ENCODE peak calls at places on chromosomes 5 and 9, in ten cellular contexts. One of them, this sample, is unnamed.

GRCh38 chr9:14057347-14058077 is 256.4 kb downstream of the NFIB start:
- DNase-seq in PC-3: no peak
- DNase-seq in H1: no peak
- DNase-seq in Karpas-422: no peak
- DNase-seq in GM23248: no peak
- DNase-seq in HCT116: no peak
- DNase-seq in endothelial cell of umbilical vein: no peak
- DNase-seq in fibroblast of lung: no peak
- DNase-seq in MM.1S: no peak
- DNase-seq in HepG2: no peak
- DNase-seq in this sample: no peak

GRCh38 chr5:79075646-79076426 is 6.3 kb downstream of the BHMT2 start:
- DNase-seq in PC-3: no peak
- DNase-seq in H1: no peak
- DNase-seq in Karpas-422: no peak
- DNase-seq in GM23248: peak
- DNase-seq in HCT116: no peak
- DNase-seq in endothelial cell of umbilical vein: no peak
- DNase-seq in fibroblast of lung: no peak
- DNase-seq in MM.1S: no peak
- DNase-seq in HepG2: no peak
- DNase-seq in this sample: no peak

GRCh38 chr5:93349613-93350012 is 231.4 kb downstream of the NR2F1-AS1 start:
- DNase-seq in PC-3: peak
- DNase-seq in H1: no peak
- DNase-seq in Karpas-422: no peak
- DNase-seq in GM23248: peak
- DNase-seq in HCT116: no peak
- DNase-seq in endothelial cell of umbilical vein: peak
- DNase-seq in fibroblast of lung: peak
- DNase-seq in MM.1S: no peak
- DNase-seq in HepG2: no peak
- DNase-seq in this sample: peak

GRCh38 chr9:95852059-95853032 is 23.1 kb upstream of the ERCC6L2 start:
- DNase-seq in PC-3: peak
- DNase-seq in H1: no peak
- DNase-seq in Karpas-422: peak
- DNase-seq in GM23248: peak
- DNase-seq in HCT116: no peak
- DNase-seq in endothelial cell of umbilical vein: peak
- DNase-seq in fibroblast of lung: peak
- DNase-seq in MM.1S: no peak
- DNase-seq in HepG2: no peak
- DNase-seq in this sample: peak

GRCh38 chr5:127723571-127723970 is 20.4 kb downstream of the CCDC192 start:
- DNase-seq in PC-3: peak
- DNase-seq in H1: no peak
- DNase-seq in Karpas-422: no peak
- DNase-seq in GM23248: peak
- DNase-seq in HCT116: no peak
- DNase-seq in endothelial cell of umbilical vein: peak
- DNase-seq in fibroblast of lung: peak
- DNase-seq in MM.1S: no peak
- DNase-seq in HepG2: no peak
- DNase-seq in this sample: no peak

GRCh38 chr9:114837923-114838322 is 32.1 kb upstream of the TNFSF15 start:
- DNase-seq in PC-3: peak
- DNase-seq in H1: no peak
- DNase-seq in Karpas-422: no peak
- DNase-seq in GM23248: peak
- DNase-seq in HCT116: no peak
- DNase-seq in endothelial cell of umbilical vein: no peak
- DNase-seq in fibroblast of lung: no peak
- DNase-seq in MM.1S: no peak
- DNase-seq in HepG2: no peak
- DNase-seq in this sample: peak

GRCh38 chr5:74017786-74018211 is 391.8 kb downstream of the ARHGEF28 start:
- DNase-seq in PC-3: peak
- DNase-seq in H1: no peak
- DNase-seq in Karpas-422: no peak
- DNase-seq in GM23248: peak
- DNase-seq in HCT116: peak
- DNase-seq in endothelial cell of umbilical vein: no peak
- DNase-seq in fibroblast of lung: peak
- DNase-seq in MM.1S: no peak
- DNase-seq in HepG2: no peak
- DNase-seq in this sample: peak

GRCh38 chr9:99019523-99020331 is 76.0 kb downstream of the COL15A1 start:
- DNase-seq in PC-3: peak
- DNase-seq in H1: no peak
- DNase-seq in Karpas-422: no peak
- DNase-seq in GM23248: peak
- DNase-seq in HCT116: no peak
- DNase-seq in endothelial cell of umbilical vein: peak
- DNase-seq in fibroblast of lung: peak
- DNase-seq in MM.1S: no peak
- DNase-seq in HepG2: no peak
- DNase-seq in this sample: peak

GRCh38 chr5:172276214-172276613 is 7.3 kb downstream of the UBTD2 start:
- DNase-seq in PC-3: peak
- DNase-seq in H1: no peak
- DNase-seq in Karpas-422: no peak
- DNase-seq in GM23248: peak
- DNase-seq in HCT116: no peak
- DNase-seq in endothelial cell of umbilical vein: no peak
- DNase-seq in fibroblast of lung: peak
- DNase-seq in MM.1S: no peak
- DNase-seq in HepG2: peak
- DNase-seq in this sample: peak

GRCh38 chr9:95067888-95068287 is 249.6 kb downstream of the FANCC start:
- DNase-seq in PC-3: no peak
- DNase-seq in H1: no peak
- DNase-seq in Karpas-422: no peak
- DNase-seq in GM23248: peak
- DNase-seq in HCT116: no peak
- DNase-seq in endothelial cell of umbilical vein: no peak
- DNase-seq in fibroblast of lung: no peak
- DNase-seq in MM.1S: no peak
- DNase-seq in HepG2: no peak
- DNase-seq in this sample: no peak

GRCh38 chr5:42745426-42745825 is 11.2 kb upstream of the CCDC152 start:
- DNase-seq in PC-3: peak
- DNase-seq in H1: peak
- DNase-seq in Karpas-422: peak
- DNase-seq in GM23248: peak
- DNase-seq in HCT116: peak
- DNase-seq in endothelial cell of umbilical vein: no peak
- DNase-seq in fibroblast of lung: peak
- DNase-seq in MM.1S: no peak
- DNase-seq in HepG2: peak
- DNase-seq in this sample: no peak

GRCh38 chr9:14522627-14523379 is 170.4 kb downstream of the ZDHHC21 start:
- DNase-seq in PC-3: no peak
- DNase-seq in H1: no peak
- DNase-seq in Karpas-422: no peak
- DNase-seq in GM23248: no peak
- DNase-seq in HCT116: no peak
- DNase-seq in endothelial cell of umbilical vein: no peak
- DNase-seq in fibroblast of lung: no peak
- DNase-seq in MM.1S: no peak
- DNase-seq in HepG2: no peak
- DNase-seq in this sample: no peak

GRCh38 chr5:136629125-136629790 is 263.9 kb upstream of the TRPC7 start:
- DNase-seq in PC-3: no peak
- DNase-seq in H1: no peak
- DNase-seq in Karpas-422: no peak
- DNase-seq in GM23248: no peak
- DNase-seq in HCT116: no peak
- DNase-seq in endothelial cell of umbilical vein: no peak
- DNase-seq in fibroblast of lung: no peak
- DNase-seq in MM.1S: no peak
- DNase-seq in HepG2: no peak
- DNase-seq in this sample: no peak

GRCh38 chr9:567128-567745 is 274.3 kb upstream of the DMRT1 start:
- DNase-seq in PC-3: no peak
- DNase-seq in H1: no peak
- DNase-seq in Karpas-422: peak
- DNase-seq in GM23248: no peak
- DNase-seq in HCT116: no peak
- DNase-seq in endothelial cell of umbilical vein: no peak
- DNase-seq in fibroblast of lung: no peak
- DNase-seq in MM.1S: peak
- DNase-seq in HepG2: no peak
- DNase-seq in this sample: no peak

GRCh38 chr5:39501403-39501802 is 76.6 kb upstream of the DAB2 start:
- DNase-seq in PC-3: peak
- DNase-seq in H1: no peak
- DNase-seq in Karpas-422: no peak
- DNase-seq in GM23248: peak
- DNase-seq in HCT116: no peak
- DNase-seq in endothelial cell of umbilical vein: peak
- DNase-seq in fibroblast of lung: peak
- DNase-seq in MM.1S: no peak
- DNase-seq in HepG2: no peak
- DNase-seq in this sample: no peak

GRCh38 chr5:79834420-79835219 is 145.0 kb downstream of the CMYA5 start:
- DNase-seq in PC-3: no peak
- DNase-seq in H1: peak
- DNase-seq in Karpas-422: no peak
- DNase-seq in GM23248: no peak
- DNase-seq in HCT116: no peak
- DNase-seq in endothelial cell of umbilical vein: no peak
- DNase-seq in fibroblast of lung: no peak
- DNase-seq in MM.1S: no peak
- DNase-seq in HepG2: no peak
- DNase-seq in this sample: no peak

GRCh38 chr5:145350501-145350900 is 484.6 kb downstream of the PRELID2 start:
- DNase-seq in PC-3: peak
- DNase-seq in H1: no peak
- DNase-seq in Karpas-422: no peak
- DNase-seq in GM23248: peak
- DNase-seq in HCT116: no peak
- DNase-seq in endothelial cell of umbilical vein: peak
- DNase-seq in fibroblast of lung: peak
- DNase-seq in MM.1S: no peak
- DNase-seq in HepG2: no peak
- DNase-seq in this sample: peak

GRCh38 chr9:136806067-136806466 is 1.7 kb upstream of the RABL6 start:
- DNase-seq in PC-3: no peak
- DNase-seq in H1: no peak
- DNase-seq in Karpas-422: no peak
- DNase-seq in GM23248: no peak
- DNase-seq in HCT116: no peak
- DNase-seq in endothelial cell of umbilical vein: no peak
- DNase-seq in fibroblast of lung: no peak
- DNase-seq in MM.1S: no peak
- DNase-seq in HepG2: no peak
- DNase-seq in this sample: no peak
- H3K27ac ChIP-seq in PC-3: no peak
- H3K27ac ChIP-seq in H1: no peak
- H3K27ac ChIP-seq in Karpas-422: no peak
- H3K27ac ChIP-seq in GM23248: no peak
- H3K27ac ChIP-seq in HCT116: no peak
- H3K27ac ChIP-seq in endothelial cell of umbilical vein: no peak
- H3K27ac ChIP-seq in fibroblast of lung: no peak
- H3K27ac ChIP-seq in MM.1S: no peak
- H3K27ac ChIP-seq in HepG2: peak
- H3K27ac ChIP-seq in this sample: no peak

GRCh38 chr9:133839822-133840329 is 101.7 kb upstream of the SARDH start:
- DNase-seq in PC-3: no peak
- DNase-seq in H1: no peak
- DNase-seq in Karpas-422: no peak
- DNase-seq in GM23248: peak
- DNase-seq in HCT116: no peak
- DNase-seq in endothelial cell of umbilical vein: peak
- DNase-seq in fibroblast of lung: peak
- DNase-seq in MM.1S: no peak
- DNase-seq in HepG2: peak
- DNase-seq in this sample: no peak
- H3K4me2 ChIP-seq in PC-3: no peak
- H3K4me2 ChIP-seq in H1: peak
- H3K4me2 ChIP-seq in Karpas-422: no peak
- H3K4me2 ChIP-seq in GM23248: no peak
- H3K4me2 ChIP-seq in HCT116: no peak
- H3K4me2 ChIP-seq in endothelial cell of umbilical vein: no peak
- H3K4me2 ChIP-seq in fibroblast of lung: no peak
- H3K4me2 ChIP-seq in MM.1S: no peak
- H3K4me2 ChIP-seq in HepG2: no peak
- H3K4me2 ChIP-seq in this sample: no peak

GRCh38 chr9:36221667-36222066 is 30.9 kb downstream of the CLTA start:
- DNase-seq in PC-3: no peak
- DNase-seq in H1: no peak
- DNase-seq in Karpas-422: no peak
- DNase-seq in GM23248: no peak
- DNase-seq in HCT116: no peak
- DNase-seq in endothelial cell of umbilical vein: no peak
- DNase-seq in fibroblast of lung: no peak
- DNase-seq in MM.1S: no peak
- DNase-seq in HepG2: peak
- DNase-seq in this sample: no peak
- H3K27ac ChIP-seq in PC-3: no peak
- H3K27ac ChIP-seq in H1: no peak
- H3K27ac ChIP-seq in Karpas-422: no peak
- H3K27ac ChIP-seq in GM23248: no peak
- H3K27ac ChIP-seq in HCT116: no peak
- H3K27ac ChIP-seq in endothelial cell of umbilical vein: no peak
- H3K27ac ChIP-seq in fibroblast of lung: no peak
- H3K27ac ChIP-seq in MM.1S: no peak
- H3K27ac ChIP-seq in HepG2: no peak
- H3K27ac ChIP-seq in this sample: no peak

GRCh38 chr5:134874831-134875655 is 872 bp downstream of the TXNDC15 start:
- DNase-seq in PC-3: peak
- DNase-seq in H1: no peak
- DNase-seq in Karpas-422: peak
- DNase-seq in GM23248: peak
- DNase-seq in HCT116: no peak
- DNase-seq in endothelial cell of umbilical vein: peak
- DNase-seq in fibroblast of lung: peak
- DNase-seq in MM.1S: peak
- DNase-seq in HepG2: peak
- DNase-seq in this sample: peak

GRCh38 chr5:134873987-134874830 is at the start of gene TXNDC15:
- DNase-seq in PC-3: peak
- DNase-seq in H1: peak
- DNase-seq in Karpas-422: peak
- DNase-seq in GM23248: peak
- DNase-seq in HCT116: peak
- DNase-seq in endothelial cell of umbilical vein: peak
- DNase-seq in fibroblast of lung: peak
- DNase-seq in MM.1S: peak
- DNase-seq in HepG2: peak
- DNase-seq in this sample: peak

GRCh38 chr5:134879456-134879855 is 5.3 kb downstream of the TXNDC15 start:
- DNase-seq in PC-3: no peak
- DNase-seq in H1: no peak
- DNase-seq in Karpas-422: no peak
- DNase-seq in GM23248: no peak
- DNase-seq in HCT116: no peak
- DNase-seq in endothelial cell of umbilical vein: no peak
- DNase-seq in fibroblast of lung: no peak
- DNase-seq in MM.1S: no peak
- DNase-seq in HepG2: no peak
- DNase-seq in this sample: no peak

GRCh38 chr5:134877159-134877558 is 3.0 kb downstream of the TXNDC15 start:
- DNase-seq in PC-3: no peak
- DNase-seq in H1: no peak
- DNase-seq in Karpas-422: no peak
- DNase-seq in GM23248: no peak
- DNase-seq in HCT116: no peak
- DNase-seq in endothelial cell of umbilical vein: no peak
- DNase-seq in fibroblast of lung: no peak
- DNase-seq in MM.1S: peak
- DNase-seq in HepG2: no peak
- DNase-seq in this sample: no peak

GRCh38 chr5:134878403-134878802 is 4.2 kb downstream of the TXNDC15 start:
- DNase-seq in PC-3: no peak
- DNase-seq in H1: no peak
- DNase-seq in Karpas-422: no peak
- DNase-seq in GM23248: no peak
- DNase-seq in HCT116: no peak
- DNase-seq in endothelial cell of umbilical vein: no peak
- DNase-seq in fibroblast of lung: no peak
- DNase-seq in MM.1S: peak
- DNase-seq in HepG2: no peak
- DNase-seq in this sample: no peak
- H3K4me2 ChIP-seq in PC-3: no peak
- H3K4me2 ChIP-seq in H1: no peak
- H3K4me2 ChIP-seq in Karpas-422: no peak
- H3K4me2 ChIP-seq in GM23248: no peak
- H3K4me2 ChIP-seq in HCT116: no peak
- H3K4me2 ChIP-seq in endothelial cell of umbilical vein: no peak
- H3K4me2 ChIP-seq in fibroblast of lung: no peak
- H3K4me2 ChIP-seq in MM.1S: peak
- H3K4me2 ChIP-seq in HepG2: no peak
- H3K4me2 ChIP-seq in this sample: no peak

This sample was measured in mammary epithelial cell.